ENCODE peak calls at places on chromosomes 12 and 14, in four cellular contexts. One of them, this sample, is unnamed.

GRCh38 chr12:89251326-89252237 is 100.7 kb downstream of the DUSP6 start:
- DNase-seq in T-helper 9 cell: no peak
- DNase-seq in NCI-H146: no peak
- DNase-seq in small intestine: no peak
- DNase-seq in this sample: peak; percentile 59

GRCh38 chr12:27061317-27061716 is 21.1 kb downstream of the C12orf71 start:
- DNase-seq in T-helper 9 cell: no peak
- DNase-seq in NCI-H146: no peak
- DNase-seq in small intestine: no peak
- DNase-seq in this sample: no peak

GRCh38 chr12:102811125-102811737 is 105.8 kb downstream of the PAH start:
- DNase-seq in small intestine: no peak
- DNase-seq in T-helper 9 cell: no peak
- DNase-seq in NCI-H146: peak; percentile 59
- DNase-seq in this sample: peak; percentile 3

GRCh38 chr12:78290606-78291345 is 460.1 kb downstream of the NAV3 start:
- DNase-seq in small intestine: no peak
- DNase-seq in T-helper 9 cell: no peak
- DNase-seq in NCI-H146: no peak
- DNase-seq in this sample: peak; percentile 89

GRCh38 chr12:90839340-90839739 is 115.6 kb downstream of the CCER1 start:
- DNase-seq in NCI-H146: no peak
- DNase-seq in T-helper 9 cell: no peak
- DNase-seq in small intestine: no peak
- DNase-seq in this sample: peak; percentile 50

GRCh38 chr14:51846631-51847488 is 13.6 kb upstream of the GNG2 start:
- DNase-seq in T-helper 9 cell: peak; percentile 76
- DNase-seq in small intestine: peak; percentile 79
- DNase-seq in NCI-H146: peak; percentile 88
- DNase-seq in this sample: peak; percentile 84

GRCh38 chr14:77542349-77543239 is 44.0 kb upstream of the ISM2 start:
- DNase-seq in T-helper 9 cell: no peak
- DNase-seq in NCI-H146: no peak
- DNase-seq in small intestine: no peak
- DNase-seq in this sample: peak; percentile 30

GRCh38 chr14:22159049-22159448 is 430.0 kb downstream of the DAD1 start:
- DNase-seq in NCI-H146: no peak
- DNase-seq in T-helper 9 cell: no peak
- DNase-seq in small intestine: peak; percentile 31
- DNase-seq in this sample: no peak

GRCh38 chr12:123075092-123075491 is 75.8 kb downstream of the PITPNM2 start:
- DNase-seq in NCI-H146: no peak
- DNase-seq in small intestine: no peak
- DNase-seq in T-helper 9 cell: no peak
- DNase-seq in this sample: no peak

GRCh38 chr12:44295958-44296623 is 460.2 kb downstream of the TMEM117 start:
- DNase-seq in small intestine: peak; percentile 57
- DNase-seq in NCI-H146: no peak
- DNase-seq in T-helper 9 cell: no peak
- DNase-seq in this sample: no peak

GRCh38 chr12:109494348-109494881 is 17.0 kb downstream of the UBE3B start:
- DNase-seq in small intestine: no peak
- DNase-seq in T-helper 9 cell: no peak
- DNase-seq in NCI-H146: no peak
- DNase-seq in this sample: no peak

GRCh38 chr14:103711516-103712431 is 3.5 kb downstream of the XRCC3 start:
- DNase-seq in T-helper 9 cell: no peak
- DNase-seq in NCI-H146: no peak
- DNase-seq in small intestine: peak; percentile 44
- DNase-seq in this sample: no peak

This sample was measured in mesenchymal stem cell.